ENCODE peak calls at places on chromosomes 13 and 19, in five cellular contexts. One of them, this sample, is unnamed.

GRCh38 chr13:29255567-29255966 is 339.9 kb downstream of the SLC7A1 start:
- DNase-seq in mesendoderm: peak
- DNase-seq in IMR-90: no peak
- DNase-seq in mesenchymal stem cell: no peak
- DNase-seq in H9: no peak
- DNase-seq in this sample: no peak

GRCh38 chr13:113945857-113946408 is 27.9 kb downstream of the C13orf46 start:
- DNase-seq in mesenchymal stem cell: no peak
- DNase-seq in H9: no peak
- DNase-seq in mesendoderm: no peak
- DNase-seq in IMR-90: no peak
- DNase-seq in this sample: no peak

GRCh38 chr13:88937381-88937780 is 1266.2 kb downstream of the SLITRK5 start:
- DNase-seq in mesendoderm: no peak
- DNase-seq in mesenchymal stem cell: no peak
- DNase-seq in IMR-90: no peak
- DNase-seq in H9: no peak
- DNase-seq in this sample: no peak

GRCh38 chr13:106038752-106039151 is 496.7 kb downstream of the EFNB2 start:
- DNase-seq in IMR-90: peak
- DNase-seq in H9: no peak
- DNase-seq in mesendoderm: no peak
- DNase-seq in mesenchymal stem cell: peak
- DNase-seq in this sample: no peak

GRCh38 chr19:8302357-8302691 is 5.8 kb downstream of the CD320 start:
- DNase-seq in H9: no peak
- DNase-seq in mesendoderm: no peak
- DNase-seq in IMR-90: no peak
- DNase-seq in mesenchymal stem cell: no peak
- DNase-seq in this sample: no peak

GRCh38 chr19:11382898-11383705 is 1.0 kb downstream of the EPOR start:
- DNase-seq in IMR-90: no peak
- DNase-seq in mesendoderm: peak
- DNase-seq in H9: peak
- DNase-seq in mesenchymal stem cell: peak
- DNase-seq in this sample: no peak

GRCh38 chr13:19646062-19646461 is 12.6 kb downstream of the MPHOSPH8 start:
- DNase-seq in mesendoderm: peak
- DNase-seq in IMR-90: no peak
- DNase-seq in mesenchymal stem cell: no peak
- DNase-seq in H9: no peak
- DNase-seq in this sample: no peak

GRCh38 chr13:114148521-114148855 is 16.1 kb upstream of the RASA3 start:
- DNase-seq in H9: no peak
- DNase-seq in IMR-90: no peak
- DNase-seq in mesenchymal stem cell: no peak
- DNase-seq in mesendoderm: no peak
- DNase-seq in this sample: no peak

GRCh38 chr13:54636231-54636630 is 1607.6 kb downstream of the OLFM4 start:
- DNase-seq in IMR-90: no peak
- DNase-seq in mesendoderm: peak
- DNase-seq in H9: no peak
- DNase-seq in mesenchymal stem cell: no peak
- DNase-seq in this sample: no peak

GRCh38 chr13:46648166-46648607 is 95.2 kb downstream of the LRCH1 start:
- DNase-seq in mesenchymal stem cell: peak
- DNase-seq in H9: no peak
- DNase-seq in IMR-90: peak
- DNase-seq in mesendoderm: peak
- DNase-seq in this sample: no peak

GRCh38 chr13:110616103-110617101 is 1.1 kb downstream of the NAXD start:
- DNase-seq in mesendoderm: peak
- DNase-seq in IMR-90: peak
- DNase-seq in H9: no peak
- DNase-seq in mesenchymal stem cell: peak
- DNase-seq in this sample: peak

GRCh38 chr19:7304200-7304599 is 10.0 kb upstream of the INSR start:
- DNase-seq in mesenchymal stem cell: no peak
- DNase-seq in mesendoderm: no peak
- DNase-seq in H9: no peak
- DNase-seq in IMR-90: no peak
- DNase-seq in this sample: no peak

GRCh38 chr13:19864018-19864338 is 529 bp upstream of the ZMYM5 start:
- DNase-seq in H9: no peak
- DNase-seq in IMR-90: no peak
- DNase-seq in mesendoderm: peak
- DNase-seq in mesenchymal stem cell: peak
- DNase-seq in this sample: peak

GRCh38 chr19:46546194-46546896 is 50.7 kb upstream of the PNMA8B start:
- DNase-seq in IMR-90: peak
- DNase-seq in mesendoderm: peak
- DNase-seq in H9: peak
- DNase-seq in mesenchymal stem cell: peak
- DNase-seq in this sample: no peak

GRCh38 chr19:32675720-32676185 is at the start of gene RGS9BP:
- DNase-seq in IMR-90: peak
- DNase-seq in mesendoderm: peak
- DNase-seq in H9: peak
- DNase-seq in mesenchymal stem cell: peak
- DNase-seq in this sample: peak

GRCh38 chr19:13846533-13847032 is 30.4 kb upstream of the NANOS3 start:
- DNase-seq in mesenchymal stem cell: peak
- DNase-seq in H9: peak
- DNase-seq in mesendoderm: peak
- DNase-seq in IMR-90: peak
- DNase-seq in this sample: no peak

GRCh38 chr13:60431108-60431700 is 34.2 kb downstream of the TDRD3 start:
- DNase-seq in H9: no peak
- DNase-seq in IMR-90: peak
- DNase-seq in mesenchymal stem cell: peak
- DNase-seq in mesendoderm: peak
- DNase-seq in this sample: peak

GRCh38 chr19:40923934-40924391 is 41.9 kb upstream of the CYP2A7 start:
- DNase-seq in IMR-90: no peak
- DNase-seq in mesenchymal stem cell: no peak
- DNase-seq in mesendoderm: peak
- DNase-seq in H9: no peak
- DNase-seq in this sample: no peak

GRCh38 chr19:38862321-38863059 is 12.7 kb upstream of the HNRNPL start:
- DNase-seq in IMR-90: no peak
- DNase-seq in H9: no peak
- DNase-seq in mesenchymal stem cell: peak
- DNase-seq in mesendoderm: no peak
- DNase-seq in this sample: no peak

GRCh38 chr13:114279770-114280169 is 1.6 kb upstream of the UPF3A start:
- DNase-seq in IMR-90: no peak
- DNase-seq in mesendoderm: no peak
- DNase-seq in H9: no peak
- DNase-seq in mesenchymal stem cell: peak
- DNase-seq in this sample: no peak

GRCh38 chr13:33908111-33908510 is 90.2 kb downstream of the RFC3 start:
- DNase-seq in IMR-90: no peak
- DNase-seq in mesenchymal stem cell: no peak
- DNase-seq in H9: no peak
- DNase-seq in mesendoderm: no peak
- DNase-seq in this sample: no peak

GRCh38 chr13:36131215-36131930 is at the start of gene DCLK1:
- DNase-seq in mesendoderm: peak
- DNase-seq in IMR-90: no peak
- DNase-seq in H9: peak
- DNase-seq in mesenchymal stem cell: peak
- DNase-seq in this sample: peak

GRCh38 chr19:1240925-1241324 is 626 bp upstream of the ATP5F1D start:
- DNase-seq in IMR-90: no peak
- DNase-seq in mesenchymal stem cell: no peak
- DNase-seq in mesendoderm: no peak
- DNase-seq in H9: no peak
- DNase-seq in this sample: no peak

GRCh38 chr13:24148414-24149305 is 11.9 kb upstream of the SPATA13 start:
- DNase-seq in mesenchymal stem cell: peak
- DNase-seq in IMR-90: peak
- DNase-seq in mesendoderm: peak
- DNase-seq in H9: peak
- DNase-seq in this sample: no peak

DNA sequence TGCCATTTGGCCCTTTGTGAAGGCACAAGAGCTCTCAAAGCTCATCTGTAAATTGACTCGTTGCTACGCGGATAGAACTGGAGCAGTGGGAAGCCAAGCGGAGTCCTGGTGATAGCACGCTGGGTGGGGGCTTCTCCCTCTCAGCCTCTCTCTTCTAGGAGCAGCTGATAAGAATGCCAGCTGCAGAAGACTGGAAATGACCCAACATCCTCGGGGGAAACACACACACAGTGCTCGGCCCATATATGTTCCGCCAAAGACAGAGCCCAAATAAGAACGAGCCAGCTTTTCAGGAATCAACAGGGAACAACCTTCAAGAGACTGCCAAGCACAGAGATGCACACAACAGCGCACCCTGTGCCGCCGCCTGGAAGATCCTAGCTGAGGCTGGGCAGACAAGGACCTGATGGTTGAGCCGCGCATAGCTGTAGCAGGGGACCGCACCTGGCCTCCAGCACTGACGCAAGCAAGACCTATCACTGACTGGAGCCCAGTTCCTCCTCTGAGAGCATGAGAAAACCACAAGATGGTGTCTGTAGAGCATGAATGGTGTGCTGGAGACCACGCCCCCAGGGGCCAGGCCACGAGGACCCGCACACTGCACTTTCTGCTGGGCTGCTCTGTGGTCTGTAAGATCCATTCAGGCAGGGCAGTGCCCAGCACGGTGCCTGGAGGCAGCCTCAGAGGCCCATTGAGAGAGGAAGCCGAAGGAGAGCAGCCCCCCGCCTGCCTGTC is 16.0 kb upstream of the SLC35E1 start:
- DNase-seq in mesendoderm: no peak
- DNase-seq in mesenchymal stem cell: no peak
- DNase-seq in H9: peak
- DNase-seq in IMR-90: peak
- DNase-seq in this sample: no peak
- H2BK5ac ChIP-seq in mesendoderm: no peak
- H2BK5ac ChIP-seq in mesenchymal stem cell: no peak
- H2BK5ac ChIP-seq in H9: no peak
- H2BK5ac ChIP-seq in IMR-90: no peak
- H2BK5ac ChIP-seq in this sample: no peak

DNA sequence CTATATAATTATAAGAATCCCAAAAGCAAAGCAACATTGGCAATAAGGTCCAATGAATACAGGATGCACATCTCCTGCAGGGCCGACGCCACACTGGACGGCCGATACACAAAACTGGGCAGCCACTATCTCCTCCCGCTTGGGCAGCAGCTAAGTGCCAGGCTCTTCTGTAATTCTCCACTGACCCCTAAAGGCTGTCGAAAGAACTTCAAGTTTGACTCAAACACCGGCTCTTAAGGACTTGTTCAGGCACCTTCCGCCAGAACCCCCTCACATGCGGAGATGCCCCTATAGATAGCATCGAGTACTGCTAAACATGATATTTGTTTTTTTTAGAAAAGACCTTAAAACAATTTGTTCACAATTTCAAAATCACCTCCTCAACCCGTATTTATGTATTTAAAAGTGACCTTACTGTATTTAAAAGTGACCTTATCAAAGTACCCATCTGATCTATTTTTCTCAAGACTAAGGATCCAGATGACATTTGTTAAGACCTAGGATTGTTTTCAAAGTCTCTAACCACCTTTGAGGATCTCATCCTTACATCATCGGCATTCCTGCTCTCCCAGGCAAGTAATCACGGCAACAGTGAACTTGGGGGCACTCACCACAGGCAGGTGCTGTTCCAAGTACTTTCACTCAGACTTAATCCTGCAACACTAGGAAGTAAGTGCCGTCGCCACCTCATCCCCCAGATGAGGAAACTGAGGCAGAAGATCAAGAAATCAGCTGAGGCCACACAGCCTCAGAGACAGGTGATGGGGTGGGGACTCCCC is 77.8 kb downstream of the TUBGCP3 start:
- DNase-seq in H9: peak
- DNase-seq in mesenchymal stem cell: peak
- DNase-seq in IMR-90: peak
- DNase-seq in mesendoderm: peak
- DNase-seq in this sample: peak
- H2BK5ac ChIP-seq in H9: no peak
- H2BK5ac ChIP-seq in mesenchymal stem cell: no peak
- H2BK5ac ChIP-seq in IMR-90: no peak
- H2BK5ac ChIP-seq in mesendoderm: no peak
- H2BK5ac ChIP-seq in this sample: no peak

GRCh38 chr19:35673121-35673804 is 6.9 kb downstream of the UPK1A start:
- DNase-seq in mesendoderm: peak
- DNase-seq in H9: peak
- DNase-seq in mesenchymal stem cell: peak
- DNase-seq in IMR-90: peak
- DNase-seq in this sample: no peak
- H2BK5ac ChIP-seq in mesendoderm: no peak
- H2BK5ac ChIP-seq in H9: no peak
- H2BK5ac ChIP-seq in mesenchymal stem cell: no peak
- H2BK5ac ChIP-seq in IMR-90: no peak
- H2BK5ac ChIP-seq in this sample: no peak

GRCh38 chr19:48999481-49000325 is 6.0 kb downstream of the RUVBL2 start:
- DNase-seq in mesenchymal stem cell: peak
- DNase-seq in mesendoderm: peak
- DNase-seq in IMR-90: peak
- DNase-seq in H9: peak
- DNase-seq in this sample: peak
- H2BK5ac ChIP-seq in mesenchymal stem cell: no peak
- H2BK5ac ChIP-seq in mesendoderm: no peak
- H2BK5ac ChIP-seq in IMR-90: no peak
- H2BK5ac ChIP-seq in H9: no peak
- H2BK5ac ChIP-seq in this sample: no peak

DNA sequence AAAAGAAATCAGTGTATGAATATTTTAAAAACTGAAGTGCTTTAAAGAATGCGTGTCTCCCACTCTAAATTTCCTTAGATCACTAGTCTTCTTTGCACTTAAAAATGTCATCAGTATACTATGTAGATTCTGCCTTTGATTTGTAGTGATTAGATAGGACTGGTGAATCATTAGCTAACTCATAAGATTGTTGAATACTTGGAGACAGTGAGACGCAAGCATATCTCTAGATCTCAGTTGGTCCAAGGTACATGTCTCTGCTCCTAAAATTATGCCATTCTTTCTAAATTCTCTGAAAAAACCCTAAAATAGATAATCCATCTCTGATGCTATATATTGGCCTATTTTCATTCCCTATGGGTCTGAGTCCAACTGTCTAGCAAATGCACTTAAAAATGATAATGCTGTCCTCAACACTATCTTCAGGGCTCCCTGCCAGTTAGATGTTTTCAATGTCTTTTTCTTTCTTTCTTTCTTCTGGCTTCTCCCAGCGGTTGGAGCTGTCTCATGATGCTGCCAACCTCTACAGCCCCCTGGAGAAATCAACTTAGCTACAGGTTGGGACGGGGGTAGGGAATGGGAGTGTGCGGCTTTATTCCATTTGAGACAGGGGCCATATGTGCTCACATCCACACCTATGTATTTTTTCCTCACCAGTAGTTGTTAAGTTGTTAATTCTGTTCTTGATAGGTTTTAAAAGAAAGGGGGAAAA is 301.0 kb downstream of the NDFIP2 start:
- DNase-seq in mesenchymal stem cell: peak
- DNase-seq in IMR-90: peak
- DNase-seq in mesendoderm: no peak
- DNase-seq in H9: no peak
- DNase-seq in this sample: no peak
- H2BK5ac ChIP-seq in mesenchymal stem cell: peak
- H2BK5ac ChIP-seq in IMR-90: peak
- H2BK5ac ChIP-seq in mesendoderm: peak
- H2BK5ac ChIP-seq in H9: no peak
- H2BK5ac ChIP-seq in this sample: no peak